ENCODE peak calls at places on chromosomes 11 and 22, in ten cellular contexts. G is activated naive CD4-positive, alpha-beta T cell treated with anti-CD3 and anti-CD28 coated beads, Interleukin-2, amount 50 U/mL, for 72 hours; Z is activated naive CD8-positive, alpha-beta T cell treated with anti-CD3 and anti-CD28 coated beads, Interleukin-2, amount 50 U/mL, for 24 hours; S is Panc1; A is HCT116; U is foreskin keratinocyte; N is Right ventricle myocardium inferior; W is A549; V is natural killer cell; J is naive thymus-derived CD8-positive, alpha-beta T cell. M is an unnamed sample.

GRCh38 chr22:40247976-40248375 is 70.3 kb downstream of the TNRC6B start:
- ATAC-seq in U (no peak), W (no peak), S (no peak), G (peak), V (peak), J (peak), Z (peak), N (no peak), A (no peak), M (no peak)

GRCh38 chr11:102267602-102268001 is 49.7 kb upstream of the BIRC3 start:
- ATAC-seq in G (no peak), V (no peak), S (peak), U (peak), N (no peak), W (peak), Z (no peak), J (no peak), A (no peak), M (no peak)

GRCh38 chr11:13450832-13451397 is 12.1 kb downstream of the BTBD10 start:
- ATAC-seq in Z (no peak), S (no peak), W (no peak), A (no peak), N (no peak), J (peak), G (no peak), U (no peak), V (no peak), M (no peak)

GRCh38 chr11:106733518-106734162 is 284.6 kb downstream of the GUCY1A2 start:
- ATAC-seq in G (no peak), Z (no peak), J (no peak), N (peak), V (no peak), A (no peak), S (no peak), U (peak), W (no peak), M (no peak)

GRCh38 chr22:29393019-29393608 is 4.7 kb upstream of the AP1B1 start:
- ATAC-seq in N (no peak), U (no peak), J (no peak), V (no peak), Z (no peak), G (no peak), A (no peak), S (no peak), W (no peak), M (no peak)

GRCh38 chr22:31274017-31274416 is 18.3 kb downstream of the PIK3IP1 start:
- ATAC-seq in G (no peak), Z (no peak), N (no peak), S (no peak), V (no peak), A (no peak), J (no peak), W (no peak), U (no peak), M (no peak)

GRCh38 chr11:27217948-27218410 is 145.0 kb downstream of the CCDC34 start:
- ATAC-seq in Z (no peak), V (no peak), A (no peak), J (no peak), G (no peak), U (peak), W (peak), S (no peak), N (peak), M (no peak)

GRCh38 chr11:85732968-85733367 is 47.0 kb upstream of the CCDC89 start:
- ATAC-seq in A (no peak), V (no peak), S (no peak), Z (no peak), G (no peak), W (no peak), N (no peak), U (no peak), J (no peak), M (no peak)

GRCh38 chr11:75576445-75577049 is 14.5 kb downstream of the SERPINH1 start:
- ATAC-seq in N (no peak), W (peak), J (no peak), G (peak), S (no peak), Z (peak), V (peak), U (no peak), A (no peak), M (peak)

GRCh38 chr11:67278939-67279588 is 10.0 kb upstream of the ANKRD13D start:
- ATAC-seq in W (no peak), S (no peak), V (no peak), N (no peak), A (no peak), Z (no peak), J (no peak), U (no peak), G (no peak), M (no peak)

GRCh38 chr11:2406878-2407410 is 6.4 kb downstream of the TSSC4 start:
- ATAC-seq in Z (no peak), A (no peak), V (no peak), S (no peak), N (no peak), W (no peak), G (no peak), U (peak), J (no peak), M (peak)

GRCh38 chr22:26891431-26891830 is 234.0 kb downstream of the MIAT start:
- ATAC-seq in U (no peak), N (no peak), A (no peak), V (no peak), Z (no peak), G (no peak), J (no peak), S (no peak), W (no peak), M (no peak)

GRCh38 chr11:103830205-103830604 is 206.2 kb upstream of the DDI1 start:
- ATAC-seq in A (no peak), Z (no peak), N (no peak), U (no peak), G (no peak), J (no peak), W (no peak), V (no peak), S (no peak), M (no peak)

GRCh38 chr22:30185129-30185528 is 61.4 kb downstream of the LIF start:
- ATAC-seq in J (no peak), V (no peak), N (no peak), A (no peak), Z (peak), G (peak), W (no peak), S (no peak), U (no peak), M (no peak)

GRCh38 chr22:47334596-47334995 is 572.1 kb downstream of the TBC1D22A start:
- ATAC-seq in A (no peak), G (no peak), Z (no peak), U (no peak), W (no peak), S (no peak), V (no peak), N (no peak), J (no peak), M (no peak)

GRCh38 chr22:19341500-19341899 is 50.0 kb upstream of the CLTCL1 start:
- ATAC-seq in A (no peak), S (no peak), G (no peak), N (no peak), V (no peak), U (no peak), Z (no peak), J (no peak), W (no peak), M (no peak)

GRCh38 chr22:20606041-20606783 is 98.8 kb downstream of the MED15 start:
- ATAC-seq in Z (peak), W (peak), N (peak), V (peak), A (peak), J (peak), U (peak), S (peak), G (peak), M (peak)

M was measured in esophagus mucosa.